ENCODE peak calls at places on chromosomes 5 and 9, in ten cellular contexts. T is CD8-positive, alpha-beta T cell; N is foreskin keratinocyte; C is dermis blood vessel endothelial cell; J is activated naive CD8-positive, alpha-beta T cell treated with anti-CD3 and anti-CD28 coated beads, Interleukin-2, amount 50 U/mL, for 16 hours; X is GM12865; D is GM04504; G is colonic mucosa; U is GM23248; W is stimulated activated CD4-positive, alpha-beta T cell treated with anti-CD3 and anti-CD28 coated beads, Interleukin-4, amount 100 ng/mL, for 1 hour. S is an unnamed sample.
A peak's percentile ranks its signal among the peaks of the same experiment; 100 is the strongest.

GRCh38 chr5:132905938-132906337 is 32.5 kb downstream of the LEAP2 start:
- DNase-seq in U (no peak), J (no peak), W (no peak), C (peak; percentile 46), N (peak; percentile 68), X (no peak), D (peak; percentile 4), T (no peak), G (no peak), S (peak; percentile 60)

GRCh38 chr5:54785729-54786548 is 199.5 kb downstream of the ESM1 start:
- DNase-seq in G (peak; percentile 42), W (no peak), C (peak; percentile 40), N (no peak), D (no peak), J (no peak), T (no peak), X (peak; percentile 67), U (peak; percentile 33), S (peak; percentile 36)

GRCh38 chr9:37944266-37944650 is 40.3 kb upstream of the SLC25A51 start:
- DNase-seq in U (peak; percentile 14), T (no peak), J (no peak), D (no peak), X (no peak), N (no peak), C (no peak), G (no peak), W (no peak), S (peak; percentile 49)

GRCh38 chr9:93223241-93224180 is 39.6 kb downstream of the WNK2 start:
- DNase-seq in J (no peak), W (no peak), U (peak; percentile 82), C (peak; percentile 7), T (no peak), X (no peak), G (peak; percentile 82), D (peak; percentile 26), N (peak; percentile 91), S (peak; percentile 31)

GRCh38 chr5:35924122-35924949 is 14.1 kb downstream of the CAPSL start:
- DNase-seq in W (no peak), G (no peak), T (no peak), C (no peak), N (peak; percentile 55), D (peak; percentile 75), U (peak; percentile 94), J (no peak), X (no peak), S (peak; percentile 28)

GRCh38 chr9:98383758-98384157 is 128.3 kb upstream of the TBC1D2 start:
- DNase-seq in T (no peak), G (no peak), U (peak; percentile 46), N (no peak), C (peak; percentile 9), W (no peak), D (no peak), J (no peak), X (no peak), S (peak; percentile 39)

GRCh38 chr5:156534086-156534485 is 207.1 kb downstream of the SGCD start:
- DNase-seq in J (no peak), G (no peak), U (peak; percentile 61), N (no peak), W (no peak), T (no peak), D (no peak), C (no peak), X (no peak), S (no peak)

GRCh38 chr9:1877951-1878350 is 137.2 kb upstream of the SMARCA2 start:
- DNase-seq in W (no peak), U (no peak), D (no peak), X (peak; percentile 31), T (no peak), J (no peak), N (no peak), G (no peak), C (no peak), S (no peak)

GRCh38 chr9:132672413-132672690 is 2.1 kb downstream of the GTF3C4 start:
- DNase-seq in W (no peak), T (no peak), J (no peak), D (no peak), X (no peak), G (no peak), N (peak; percentile 30), C (peak; percentile 47), U (no peak), S (no peak)

GRCh38 chr5:126875303-126875785 is 98.4 kb downstream of the LMNB1 start:
- DNase-seq in C (no peak), D (no peak), X (no peak), U (no peak), J (no peak), T (no peak), G (no peak), N (no peak), W (no peak), S (peak; percentile 28)

GRCh38 chr5:114038756-114039155 is 323.1 kb upstream of the KCNN2 start:
- DNase-seq in T (no peak), C (no peak), J (no peak), W (no peak), X (no peak), G (no peak), U (no peak), D (no peak), N (no peak), S (no peak)

GRCh38 chr5:37811866-37812265 is 28.0 kb downstream of the GDNF start:
- DNase-seq in C (no peak), W (no peak), X (no peak), D (no peak), G (no peak), U (no peak), N (no peak), J (no peak), T (no peak), S (no peak)

GRCh38 chr9:86354882-86355399 is 731 bp upstream of the TUT7 start:
- DNase-seq in J (no peak), T (no peak), D (no peak), W (no peak), N (peak; percentile 18), U (peak; percentile 62), X (no peak), G (no peak), C (peak; percentile 25), S (peak; percentile 32)

GRCh38 chr5:73204302-73204701 is 31.3 kb downstream of the TMEM174 start:
- DNase-seq in D (no peak), X (no peak), J (no peak), C (no peak), N (no peak), U (no peak), G (peak; percentile 66), W (no peak), T (no peak), S (no peak)

GRCh38 chr5:94731471-94731870 is 113.0 kb downstream of the SLF1 start:
- DNase-seq in X (no peak), D (no peak), J (no peak), W (no peak), N (no peak), G (no peak), C (no peak), U (no peak), T (no peak), S (no peak)

GRCh38 chr9:107086460-107086859 is 196.6 kb upstream of the RAD23B start:
- DNase-seq in U (no peak), J (no peak), C (no peak), N (no peak), G (no peak), D (no peak), W (no peak), T (no peak), X (no peak), S (no peak)

GRCh38 chr5:157721159-157721558 is 10.1 kb upstream of the THG1L start:
- DNase-seq in D (no peak), X (no peak), W (no peak), N (no peak), J (no peak), U (no peak), C (no peak), G (peak; percentile 41), T (no peak), S (no peak)

GRCh38 chr5:180787711-180788431 is 14.7 kb downstream of the MGAT1 start:
- DNase-seq in G (peak; percentile 17), N (no peak), J (no peak), W (no peak), X (no peak), D (no peak), C (no peak), U (no peak), T (no peak), S (no peak)

GRCh38 chr5:132468665-132469379 is 21.8 kb downstream of the IRF1 start:
- DNase-seq in X (no peak), T (no peak), U (no peak), N (no peak), W (no peak), D (no peak), G (no peak), C (no peak), J (no peak), S (no peak)

GRCh38 chr9:131122158-131122557 is 3.2 kb upstream of the NUP214 start:
- DNase-seq in D (no peak), N (no peak), U (no peak), X (no peak), J (no peak), G (no peak), C (no peak), W (no peak), T (no peak), S (no peak)

GRCh38 chr9:123687246-123687721 is 242.6 kb downstream of the DENND1A start:
- DNase-seq in C (peak; percentile 30), G (no peak), U (no peak), D (no peak), N (no peak), T (no peak), W (no peak), X (no peak), J (no peak), S (no peak)

GRCh38 chr5:172223901-172224873 is 30.2 kb downstream of the EFCAB9 start:
- DNase-seq in T (no peak), J (no peak), C (no peak), X (peak; percentile 90), G (no peak), N (no peak), W (peak; percentile 41), U (no peak), D (no peak), S (no peak)

GRCh38 chr5:181203093-181203711 is 1.8 kb downstream of the TRIM7 start:
- DNase-seq in N (no peak), X (no peak), C (no peak), W (no peak), G (no peak), U (peak; percentile 85), J (no peak), T (no peak), D (no peak), S (peak; percentile 70)

GRCh38 chr9:6049798-6050197 is 34.4 kb upstream of the RANBP6 start:
- DNase-seq in D (no peak), G (peak; percentile 45), U (peak; percentile 29), X (peak; percentile 82), N (peak; percentile 53), J (no peak), C (peak; percentile 54), W (no peak), T (no peak), S (peak; percentile 26)

GRCh38 chr9:13717356-13718057 is 438.0 kb upstream of the MPDZ start:
- DNase-seq in W (no peak), U (peak; percentile 8), C (no peak), N (peak; percentile 29), D (no peak), T (no peak), X (no peak), G (no peak), J (no peak), S (peak; percentile 46)

GRCh38 chr9:95502248-95502647 is 14.5 kb downstream of the PTCH1 start:
- DNase-seq in J (no peak), N (no peak), T (no peak), D (no peak), C (no peak), W (no peak), X (no peak), G (no peak), U (no peak), S (no peak)

GRCh38 chr5:36744678-36745659 is 131.6 kb upstream of the NIPBL start:
- DNase-seq in X (peak; percentile 65), U (peak; percentile 81), D (peak; percentile 29), C (peak; percentile 63), G (peak; percentile 93), T (peak; percentile 22), J (no peak), N (peak; percentile 78), W (peak; percentile 16), S (peak; percentile 74)

GRCh38 chr9:133963166-133963565 is 29.0 kb downstream of the VAV2 start:
- DNase-seq in W (no peak), X (no peak), N (no peak), C (no peak), J (no peak), D (no peak), T (no peak), U (no peak), G (no peak), S (no peak)

S was measured in fibroblast of pulmonary artery.